ENCODE peak calls at places on chromosomes 4 and X, in four cellular contexts. K is Ammon's horn, D is AG08396, X is iris pigment epithelial cell. W is an unnamed sample.

GRCh38 chr4:78588894-78589545 is 37.5 kb downstream of the ANXA3 start:
- DNase-seq in K (no peak), D (no peak), X (peak; percentile 53), W (no peak)

GRCh38 chrX:69618803-69619202 is 2.9 kb downstream of the EDA start:
- DNase-seq in K (peak; percentile 54), D (peak; percentile 23), X (peak; percentile 18), W (peak; percentile 41)

GRCh38 chr4:3628868-3629175 is 96.6 kb upstream of the LRPAP1 start:
- DNase-seq in K (no peak), D (no peak), X (no peak), W (no peak)

GRCh38 chrX:49977319-49978090 is 55.1 kb downstream of the CLCN5 start:
- DNase-seq in X (no peak), D (no peak), K (no peak), W (no peak)

GRCh38 chrX:140053841-140054240 is 88.5 kb upstream of the CXorf66 start:
- DNase-seq in K (no peak), D (no peak), X (no peak), W (no peak)

GRCh38 chr4:168856312-168856711 is 153.7 kb downstream of the CBR4 start:
- DNase-seq in K (no peak), X (peak; percentile 93), D (no peak), W (peak; percentile 13)

GRCh38 chr4:39022241-39022640 is 10.0 kb downstream of the TMEM156 start:
- DNase-seq in D (no peak), K (no peak), X (no peak), W (no peak)

GRCh38 chr4:124278477-124278876 is 434.1 kb downstream of the ANKRD50 start:
- DNase-seq in D (no peak), X (peak; percentile 47), K (no peak), W (peak; percentile 20)